ENCODE peak calls at places on chromosome 6, in five cellular contexts. V, L, Q, F and H are unnamed samples.

GRCh38 chr6:37546141-37546871 is 46.6 kb upstream of the CCDC167 start:
- DNase-seq in V (no peak), L (no peak), Q (no peak), F (no peak), H (no peak)

GRCh38 chr6:6901205-6901719 is 206.5 kb upstream of the RREB1 start:
- DNase-seq in V (no peak), L (no peak), Q (no peak), F (no peak), H (no peak)

GRCh38 chr6:130822736-130823135 is 4.5 kb upstream of the SMLR1 start:
- DNase-seq in V (no peak), L (no peak), Q (no peak), F (no peak), H (no peak)

GRCh38 chr6:96917098-96917497 is 7.4 kb upstream of the KLHL32 start:
- DNase-seq in V (no peak), L (no peak), Q (no peak), F (no peak), H (no peak)

GRCh38 chr6:4359108-4359710 is 223.8 kb upstream of the ECI2 start:
- DNase-seq in V (no peak), L (no peak), Q (no peak), F (no peak), H (no peak)

GRCh38 chr6:94177429-94177828 is 758.1 kb upstream of the EPHA7 start:
- DNase-seq in V (no peak), L (no peak), Q (no peak), F (no peak), H (no peak)

GRCh38 chr6:4413073-4413472 is 277.7 kb upstream of the ECI2 start:
- DNase-seq in V (no peak), L (no peak), Q (no peak), F (no peak), H (no peak)

GRCh38 chr6:129680633-129681032 is 29.3 kb downstream of the ARHGAP18 start:
- DNase-seq in V (no peak), L (no peak), Q (no peak), F (no peak), H (no peak)

GRCh38 chr6:21201181-21201580 is 392.4 kb upstream of the SOX4 start:
- DNase-seq in V (no peak), L (no peak), Q (no peak), F (no peak), H (no peak)

GRCh38 chr6:32154514-32155161 is 697 bp downstream of the PPT2 start:
- DNase-seq in V (no peak), L (peak), Q (peak), F (peak), H (peak)

GRCh38 chr6:56909115-56909907 is 45.6 kb upstream of the BEND6 start:
- DNase-seq in V (no peak), L (no peak), Q (no peak), F (no peak), H (no peak)

GRCh38 chr6:160085713-160086505 is 35.7 kb upstream of the SLC22A1 start:
- DNase-seq in V (no peak), L (no peak), Q (no peak), F (no peak), H (no peak)

GRCh38 chr6:25083784-25084507 is 148.2 kb upstream of the RIPOR2 start:
- DNase-seq in V (no peak), L (peak), Q (no peak), F (no peak), H (no peak)

GRCh38 chr6:89974776-89975175 is 80.5 kb downstream of the GJA10 start:
- DNase-seq in V (no peak), L (no peak), Q (no peak), F (no peak), H (no peak)

GRCh38 chr6:150881911-150882481 is 16.5 kb downstream of the MTHFD1L start:
- DNase-seq in V (peak), L (peak), Q (peak), F (no peak), H (no peak)

GRCh38 chr6:1757133-1757532 is 147.4 kb downstream of the FOXC1 start:
- DNase-seq in V (no peak), L (no peak), Q (no peak), F (no peak), H (no peak)

GRCh38 chr6:139977887-139978332 is 603.5 kb upstream of the CITED2 start:
- DNase-seq in V (no peak), L (no peak), Q (peak), F (no peak), H (no peak)

GRCh38 chr6:168414696-168415095 is 26.3 kb upstream of the SMOC2 start:
- DNase-seq in V (no peak), L (no peak), Q (no peak), F (no peak), H (no peak)